ENCODE peak calls at places on chromosomes 2 and 18, in seven cellular contexts. U, Y, I, G, J, P and L are unnamed samples.

GRCh38 chr2:216773072-216773471 is 77.7 kb upstream of the IGFBP5 start:
- DNase-seq in U (no peak), Y (peak), I (no peak), G (peak), J (no peak), P (no peak), L (no peak)

GRCh38 chr2:127392828-127393578 is 5.2 kb upstream of the MAP3K2 start:
- DNase-seq in U (no peak), Y (no peak), I (no peak), G (no peak), J (no peak), P (no peak), L (no peak)

GRCh38 chr2:105783972-105784371 is 39.3 kb downstream of the NCK2 start:
- DNase-seq in U (no peak), Y (no peak), I (no peak), G (no peak), J (no peak), P (no peak), L (no peak)

GRCh38 chr18:53790817-53791216 is 433.7 kb downstream of the MBD2 start:
- DNase-seq in U (no peak), Y (no peak), I (no peak), G (no peak), J (no peak), P (no peak), L (no peak)

GRCh38 chr2:140988597-140988996 is 1142.2 kb downstream of the LRP1B start:
- DNase-seq in U (no peak), Y (no peak), I (no peak), G (no peak), J (no peak), P (no peak), L (no peak)

GRCh38 chr2:8517850-8518480 is 163.9 kb upstream of the ID2 start:
- DNase-seq in U (no peak), Y (no peak), I (no peak), G (no peak), J (no peak), P (no peak), L (no peak)

GRCh38 chr18:34592961-34593382 is 117.1 kb upstream of the DTNA start:
- DNase-seq in U (peak), Y (peak), I (peak), G (peak), J (peak), P (no peak), L (no peak)

GRCh38 chr2:70565039-70565731 is 11.6 kb upstream of the TGFA start:
- DNase-seq in U (no peak), Y (no peak), I (no peak), G (no peak), J (no peak), P (no peak), L (no peak)

GRCh38 chr2:206962966-206963365 is 23.6 kb downstream of the CPO start:
- DNase-seq in U (no peak), Y (no peak), I (no peak), G (no peak), J (peak), P (no peak), L (no peak)

GRCh38 chr18:5884375-5884774 is 10.9 kb downstream of the TMEM200C start:
- DNase-seq in U (no peak), Y (no peak), I (no peak), G (no peak), J (no peak), P (no peak), L (no peak)

GRCh38 chr18:57433492-57434176 is 1.5 kb upstream of the ONECUT2 start:
- DNase-seq in U (no peak), Y (no peak), I (no peak), G (no peak), J (no peak), P (peak), L (no peak)

GRCh38 chr18:12376718-12377555 is at the start of gene AFG3L2:
- DNase-seq in U (peak), Y (peak), I (peak), G (peak), J (peak), P (peak), L (peak)

GRCh38 chr2:237588044-237588696 is 2.4 kb downstream of the RAB17 start:
- DNase-seq in U (no peak), Y (no peak), I (no peak), G (peak), J (peak), P (no peak), L (no peak)

GRCh38 chr2:231708773-231709635 is 679 bp downstream of the PTMA start:
- DNase-seq in U (no peak), Y (peak), I (peak), G (peak), J (no peak), P (peak), L (peak)

GRCh38 chr2:216648105-216648504 is 14.9 kb downstream of the IGFBP2 start:
- DNase-seq in U (no peak), Y (no peak), I (no peak), G (no peak), J (no peak), P (no peak), L (no peak)

GRCh38 chr2:219968685-219969345 is 341.4 kb downstream of the SLC4A3 start:
- DNase-seq in U (no peak), Y (no peak), I (no peak), G (no peak), J (no peak), P (no peak), L (no peak)

GRCh38 chr2:33812707-33813106 is 213.6 kb upstream of the FAM98A start:
- DNase-seq in U (no peak), Y (no peak), I (no peak), G (no peak), J (no peak), P (no peak), L (no peak)

GRCh38 chr2:11014026-11014425 is 102.3 kb downstream of the KCNF1 start:
- DNase-seq in U (no peak), Y (no peak), I (no peak), G (no peak), J (peak), P (no peak), L (no peak)

GRCh38 chr2:170716851-170717598 is 1.9 kb downstream of the SP5 start:
- DNase-seq in U (peak), Y (peak), I (peak), G (peak), J (no peak), P (no peak), L (no peak)

GRCh38 chr2:173982918-173983317 is 17.7 kb upstream of the SP3 start:
- DNase-seq in U (no peak), Y (peak), I (no peak), G (peak), J (no peak), P (no peak), L (no peak)

GRCh38 chr2:231288535-231289078 is 90.2 kb downstream of the ARMC9 start:
- DNase-seq in U (no peak), Y (no peak), I (no peak), G (no peak), J (no peak), P (no peak), L (no peak)

GRCh38 chr2:38375711-38376345 is 1.2 kb downstream of the ATL2 start:
- DNase-seq in U (no peak), Y (peak), I (peak), G (peak), J (no peak), P (no peak), L (no peak)

GRCh38 chr2:193502363-193503035 is 1307.8 kb upstream of the TMEFF2 start:
- DNase-seq in U (no peak), Y (no peak), I (peak), G (no peak), J (no peak), P (no peak), L (no peak)

GRCh38 chr2:204234879-204235278 is 298.3 kb downstream of the ICOS start:
- DNase-seq in U (peak), Y (peak), I (no peak), G (peak), J (no peak), P (no peak), L (no peak)

GRCh38 chr2:88809216-88809615 is 117.7 kb downstream of the RPIA start:
- DNase-seq in U (no peak), Y (no peak), I (no peak), G (no peak), J (no peak), P (no peak), L (no peak)

GRCh38 chr2:64463784-64464183 is 9.8 kb downstream of the LGALSL start:
- DNase-seq in U (peak), Y (no peak), I (no peak), G (no peak), J (no peak), P (no peak), L (no peak)

GRCh38 chr18:12579775-12580174 is 78.1 kb downstream of the SPIRE1 start:
- DNase-seq in U (no peak), Y (no peak), I (no peak), G (no peak), J (no peak), P (no peak), L (no peak)